ENCODE peak calls at places on chromosomes 11 and 22, in nine cellular contexts. One of them, this sample, is unnamed.

GRCh38 chr22:21943571-21944448 is 8.8 kb downstream of the PPM1F start:
- DNase-seq in body of pancreas: no peak
- DNase-seq in spleen: peak
- DNase-seq in suprapubic skin: no peak
- DNase-seq in IMR-90: no peak
- DNase-seq in transverse colon: no peak
- DNase-seq in right lobe of liver: peak
- DNase-seq in HCT116: no peak
- DNase-seq in stomach: no peak
- DNase-seq in this sample: no peak

GRCh38 chr11:79493555-79494171 is 52.8 kb upstream of the TENM4 start:
- DNase-seq in suprapubic skin: peak
- DNase-seq in spleen: peak
- DNase-seq in transverse colon: peak
- DNase-seq in body of pancreas: peak
- DNase-seq in right lobe of liver: peak
- DNase-seq in IMR-90: peak
- DNase-seq in HCT116: peak
- DNase-seq in stomach: peak
- DNase-seq in this sample: peak

GRCh38 chr11:57802411-57802810 is 40.8 kb downstream of the CTNND1 start:
- DNase-seq in IMR-90: no peak
- DNase-seq in right lobe of liver: no peak
- DNase-seq in stomach: no peak
- DNase-seq in suprapubic skin: no peak
- DNase-seq in HCT116: no peak
- DNase-seq in body of pancreas: no peak
- DNase-seq in spleen: no peak
- DNase-seq in transverse colon: no peak
- DNase-seq in this sample: no peak

GRCh38 chr11:64060263-64060860 is 24.6 kb downstream of the FLRT1 start:
- DNase-seq in spleen: no peak
- DNase-seq in HCT116: no peak
- DNase-seq in body of pancreas: no peak
- DNase-seq in stomach: no peak
- DNase-seq in IMR-90: no peak
- DNase-seq in transverse colon: no peak
- DNase-seq in suprapubic skin: no peak
- DNase-seq in right lobe of liver: no peak
- DNase-seq in this sample: no peak

GRCh38 chr11:64969209-64969608 is 2.7 kb downstream of the MAJIN start:
- DNase-seq in right lobe of liver: no peak
- DNase-seq in suprapubic skin: no peak
- DNase-seq in IMR-90: peak
- DNase-seq in transverse colon: peak
- DNase-seq in HCT116: no peak
- DNase-seq in spleen: no peak
- DNase-seq in body of pancreas: no peak
- DNase-seq in stomach: no peak
- DNase-seq in this sample: peak

GRCh38 chr11:107705027-107705426 is 6.8 kb downstream of the SLN start:
- DNase-seq in HCT116: no peak
- DNase-seq in stomach: no peak
- DNase-seq in suprapubic skin: no peak
- DNase-seq in body of pancreas: peak
- DNase-seq in transverse colon: no peak
- DNase-seq in spleen: no peak
- DNase-seq in IMR-90: peak
- DNase-seq in right lobe of liver: no peak
- DNase-seq in this sample: peak

GRCh38 chr11:131688056-131688693 is 317.8 kb downstream of the NTM start:
- DNase-seq in right lobe of liver: no peak
- DNase-seq in spleen: no peak
- DNase-seq in suprapubic skin: no peak
- DNase-seq in HCT116: no peak
- DNase-seq in IMR-90: peak
- DNase-seq in transverse colon: peak
- DNase-seq in body of pancreas: peak
- DNase-seq in stomach: peak
- DNase-seq in this sample: peak

GRCh38 chr22:25111579-25112517 is 87.8 kb upstream of the CRYBB3 start:
- DNase-seq in spleen: no peak
- DNase-seq in body of pancreas: peak
- DNase-seq in transverse colon: peak
- DNase-seq in right lobe of liver: peak
- DNase-seq in stomach: peak
- DNase-seq in IMR-90: no peak
- DNase-seq in suprapubic skin: no peak
- DNase-seq in HCT116: no peak
- DNase-seq in this sample: no peak

GRCh38 chr22:48369789-48370507 is 1457.7 kb downstream of the BRD1 start:
- DNase-seq in transverse colon: peak
- DNase-seq in right lobe of liver: peak
- DNase-seq in body of pancreas: no peak
- DNase-seq in stomach: peak
- DNase-seq in suprapubic skin: no peak
- DNase-seq in HCT116: no peak
- DNase-seq in IMR-90: no peak
- DNase-seq in spleen: peak
- DNase-seq in this sample: no peak

GRCh38 chr11:10763766-10764165 is 12.7 kb downstream of the CTR9 start:
- DNase-seq in HCT116: no peak
- DNase-seq in stomach: no peak
- DNase-seq in body of pancreas: no peak
- DNase-seq in right lobe of liver: no peak
- DNase-seq in IMR-90: no peak
- DNase-seq in transverse colon: no peak
- DNase-seq in suprapubic skin: no peak
- DNase-seq in spleen: no peak
- DNase-seq in this sample: no peak

GRCh38 chr11:110447897-110448522 is 18.3 kb downstream of the FDX1 start:
- DNase-seq in spleen: no peak
- DNase-seq in suprapubic skin: no peak
- DNase-seq in HCT116: no peak
- DNase-seq in IMR-90: no peak
- DNase-seq in right lobe of liver: no peak
- DNase-seq in body of pancreas: no peak
- DNase-seq in transverse colon: no peak
- DNase-seq in stomach: no peak
- DNase-seq in this sample: no peak

GRCh38 chr11:120316880-120317688 is 8.0 kb upstream of the TLCD5 start:
- DNase-seq in suprapubic skin: peak
- DNase-seq in stomach: peak
- DNase-seq in transverse colon: peak
- DNase-seq in body of pancreas: peak
- DNase-seq in IMR-90: peak
- DNase-seq in HCT116: no peak
- DNase-seq in right lobe of liver: no peak
- DNase-seq in spleen: no peak
- DNase-seq in this sample: no peak

GRCh38 chr11:125129316-125129990 is 18.0 kb upstream of the TMEM218 start:
- DNase-seq in HCT116: no peak
- DNase-seq in IMR-90: no peak
- DNase-seq in stomach: no peak
- DNase-seq in right lobe of liver: no peak
- DNase-seq in transverse colon: no peak
- DNase-seq in body of pancreas: no peak
- DNase-seq in spleen: no peak
- DNase-seq in suprapubic skin: no peak
- DNase-seq in this sample: no peak

GRCh38 chr11:111541209-111542061 is 915 bp downstream of the LAYN start:
- DNase-seq in transverse colon: peak
- DNase-seq in spleen: peak
- DNase-seq in stomach: no peak
- DNase-seq in body of pancreas: peak
- DNase-seq in HCT116: no peak
- DNase-seq in right lobe of liver: peak
- DNase-seq in suprapubic skin: peak
- DNase-seq in IMR-90: peak
- DNase-seq in this sample: peak

GRCh38 chr11:111540921-111541208 is 345 bp downstream of the LAYN start:
- DNase-seq in transverse colon: no peak
- DNase-seq in stomach: no peak
- DNase-seq in HCT116: no peak
- DNase-seq in spleen: no peak
- DNase-seq in suprapubic skin: no peak
- DNase-seq in IMR-90: no peak
- DNase-seq in body of pancreas: no peak
- DNase-seq in right lobe of liver: no peak
- DNase-seq in this sample: no peak

GRCh38 chr11:111538407-111539114 is 2.0 kb upstream of the LAYN start:
- DNase-seq in right lobe of liver: no peak
- DNase-seq in suprapubic skin: no peak
- DNase-seq in IMR-90: peak
- DNase-seq in transverse colon: no peak
- DNase-seq in HCT116: no peak
- DNase-seq in body of pancreas: no peak
- DNase-seq in stomach: no peak
- DNase-seq in spleen: no peak
- DNase-seq in this sample: no peak

GRCh38 chr11:111539426-111540113 is 950 bp upstream of the LAYN start:
- DNase-seq in IMR-90: no peak
- DNase-seq in suprapubic skin: no peak
- DNase-seq in transverse colon: no peak
- DNase-seq in HCT116: no peak
- DNase-seq in spleen: no peak
- DNase-seq in right lobe of liver: no peak
- DNase-seq in body of pancreas: no peak
- DNase-seq in stomach: no peak
- DNase-seq in this sample: no peak

DNA sequence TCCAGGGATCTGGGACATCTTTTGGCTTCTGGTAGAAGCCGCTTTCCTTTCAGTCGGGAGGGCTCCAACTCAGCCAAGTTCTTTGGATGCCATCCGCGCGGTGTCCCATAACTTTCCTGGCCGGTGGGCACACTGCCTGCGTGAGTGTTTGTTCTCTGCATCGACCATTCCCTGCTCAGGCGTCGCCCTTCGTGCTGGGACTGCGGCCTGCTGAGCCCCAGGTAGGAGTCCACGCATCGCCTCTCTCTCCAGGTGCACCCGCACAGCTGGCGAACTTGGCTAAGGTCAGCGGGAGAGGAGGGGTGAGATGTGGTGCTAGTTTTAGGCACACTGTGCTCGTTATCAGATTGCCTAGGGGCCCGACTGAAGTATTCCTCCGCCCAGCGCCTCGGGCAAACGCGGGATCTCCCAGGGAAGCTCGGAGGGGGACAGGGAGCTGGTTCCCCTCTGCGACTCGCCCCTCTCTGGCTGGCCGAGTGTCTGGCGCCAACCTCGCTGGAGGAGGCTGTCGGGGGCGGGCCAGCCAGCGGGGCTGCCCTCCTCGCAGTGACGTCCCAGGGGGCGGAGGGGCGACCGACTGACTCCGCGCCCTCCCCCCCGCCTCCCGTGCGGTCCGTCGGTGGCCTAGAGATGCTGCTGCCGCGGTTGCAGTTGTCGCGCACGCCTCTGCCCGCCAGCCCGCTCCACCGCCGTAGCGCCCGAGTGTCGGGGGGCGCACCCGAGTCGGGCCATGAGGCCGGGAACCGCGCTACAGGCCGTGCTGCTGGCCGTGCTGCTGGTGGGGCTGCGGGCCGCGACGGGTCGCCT is at the start of gene LAYN:
- DNase-seq in suprapubic skin: peak
- DNase-seq in right lobe of liver: no peak
- DNase-seq in HCT116: no peak
- DNase-seq in spleen: peak
- DNase-seq in body of pancreas: peak
- DNase-seq in transverse colon: peak
- DNase-seq in IMR-90: peak
- DNase-seq in stomach: peak
- DNase-seq in this sample: peak
- TF ChIP-seq POLR2A in suprapubic skin: no peak
- TF ChIP-seq POLR2A in right lobe of liver: no peak
- TF ChIP-seq POLR2A in HCT116: no peak
- TF ChIP-seq POLR2A in spleen: no peak
- TF ChIP-seq POLR2A in body of pancreas: no peak
- TF ChIP-seq POLR2A in transverse colon: peak
- TF ChIP-seq POLR2A in IMR-90: peak
- TF ChIP-seq POLR2A in stomach: no peak
- TF ChIP-seq POLR2A in this sample: peak

GRCh38 chr22:27925331-27925730 is 6.3 kb upstream of the PITPNB start:
- DNase-seq in right lobe of liver: no peak
- DNase-seq in IMR-90: no peak
- DNase-seq in HCT116: no peak
- DNase-seq in suprapubic skin: no peak
- DNase-seq in stomach: no peak
- DNase-seq in body of pancreas: no peak
- DNase-seq in transverse colon: no peak
- DNase-seq in spleen: no peak
- DNase-seq in this sample: no peak

GRCh38 chr22:27918351-27919221 is 470 bp downstream of the PITPNB start:
- DNase-seq in spleen: no peak
- DNase-seq in body of pancreas: peak
- DNase-seq in suprapubic skin: peak
- DNase-seq in HCT116: no peak
- DNase-seq in transverse colon: peak
- DNase-seq in right lobe of liver: peak
- DNase-seq in IMR-90: peak
- DNase-seq in stomach: peak
- DNase-seq in this sample: peak

GRCh38 chr22:27919943-27920755 is 1.1 kb upstream of the PITPNB start:
- DNase-seq in body of pancreas: peak
- DNase-seq in suprapubic skin: no peak
- DNase-seq in transverse colon: no peak
- DNase-seq in right lobe of liver: no peak
- DNase-seq in HCT116: no peak
- DNase-seq in IMR-90: peak
- DNase-seq in stomach: no peak
- DNase-seq in spleen: no peak
- DNase-seq in this sample: no peak

GRCh38 chr22:27919222-27919942 is at the start of gene PITPNB:
- DNase-seq in spleen: peak
- DNase-seq in HCT116: peak
- DNase-seq in suprapubic skin: peak
- DNase-seq in right lobe of liver: peak
- DNase-seq in IMR-90: peak
- DNase-seq in stomach: peak
- DNase-seq in transverse colon: peak
- DNase-seq in body of pancreas: peak
- DNase-seq in this sample: peak
- TF ChIP-seq POLR2A in spleen: peak
- TF ChIP-seq POLR2A in HCT116: peak
- TF ChIP-seq POLR2A in suprapubic skin: peak
- TF ChIP-seq POLR2A in right lobe of liver: peak
- TF ChIP-seq POLR2A in IMR-90: peak
- TF ChIP-seq POLR2A in stomach: no peak
- TF ChIP-seq POLR2A in transverse colon: peak
- TF ChIP-seq POLR2A in body of pancreas: peak
- TF ChIP-seq POLR2A in this sample: peak

GRCh38 chr11:9748361-9748970 is 84.6 kb downstream of the SWAP70 start:
- DNase-seq in HCT116: peak
- DNase-seq in suprapubic skin: no peak
- DNase-seq in IMR-90: peak
- DNase-seq in spleen: no peak
- DNase-seq in body of pancreas: peak
- DNase-seq in right lobe of liver: peak
- DNase-seq in transverse colon: peak
- DNase-seq in stomach: peak
- DNase-seq in this sample: peak
- TF ChIP-seq POLR2A in HCT116: no peak
- TF ChIP-seq POLR2A in suprapubic skin: no peak
- TF ChIP-seq POLR2A in IMR-90: no peak
- TF ChIP-seq POLR2A in spleen: no peak
- TF ChIP-seq POLR2A in body of pancreas: no peak
- TF ChIP-seq POLR2A in right lobe of liver: no peak
- TF ChIP-seq POLR2A in transverse colon: no peak
- TF ChIP-seq POLR2A in stomach: no peak
- TF ChIP-seq POLR2A in this sample: no peak

GRCh38 chr11:36615829-36616228 is 17.8 kb upstream of the RAG2 start:
- DNase-seq in body of pancreas: no peak
- DNase-seq in stomach: no peak
- DNase-seq in IMR-90: no peak
- DNase-seq in suprapubic skin: no peak
- DNase-seq in spleen: no peak
- DNase-seq in right lobe of liver: no peak
- DNase-seq in transverse colon: no peak
- DNase-seq in HCT116: no peak
- DNase-seq in this sample: no peak
- TF ChIP-seq POLR2A in body of pancreas: no peak
- TF ChIP-seq POLR2A in stomach: no peak
- TF ChIP-seq POLR2A in IMR-90: no peak
- TF ChIP-seq POLR2A in suprapubic skin: no peak
- TF ChIP-seq POLR2A in spleen: no peak
- TF ChIP-seq POLR2A in right lobe of liver: no peak
- TF ChIP-seq POLR2A in transverse colon: no peak
- TF ChIP-seq POLR2A in HCT116: no peak
- TF ChIP-seq POLR2A in this sample: no peak